ENCODE peak calls at places on chromosomes 11 and 22, in five cellular contexts. B is neural crest cell; N is neural progenitor cell; F is fibroblast of pulmonary artery; M is stimulated activated CD4-positive, alpha-beta T cell treated with anti-CD3 and anti-CD28 coated beads, Interleukin-4, amount 100 ng/mL, for 48 hours. L is an unnamed sample.
A peak's percentile ranks its signal among the peaks of the same experiment; 100 is the strongest.

GRCh38 chr11:10777806-10778205 is 26.8 kb downstream of the CTR9 start:
- DNase-seq in B (no peak), F (no peak), N (no peak), M (no peak), L (no peak)

GRCh38 chr11:16792426-16792825 is 54.0 kb downstream of the C11orf58 start:
- DNase-seq in M (no peak), B (no peak), N (no peak), F (peak; percentile 44), L (no peak)

GRCh38 chr22:37258005-37258790 is 14.1 kb upstream of the RAC2 start:
- DNase-seq in F (no peak), N (no peak), M (no peak), B (no peak), L (no peak)

GRCh38 chr22:44429941-44430587 is 68.0 kb downstream of the RTL6 start:
- DNase-seq in N (no peak), M (no peak), B (no peak), F (no peak), L (no peak)

GRCh38 chr11:2304156-2305139 is 2.6 kb downstream of the TSPAN32 start:
- DNase-seq in F (no peak), M (no peak), N (no peak), B (no peak), L (no peak)

GRCh38 chr11:64146036-64146943 is 19.6 kb downstream of the MACROD1 start:
- DNase-seq in F (peak; percentile 51), M (peak; percentile 62), N (peak; percentile 72), B (peak; percentile 50), L (peak; percentile 41)

GRCh38 chr22:36081023-36081431 is 52.4 kb upstream of the RBFOX2 start:
- DNase-seq in B (no peak), M (no peak), F (peak; percentile 69), N (no peak), L (no peak)

GRCh38 chr11:27995082-27995481 is 112.9 kb downstream of the KIF18A start:
- DNase-seq in F (peak; percentile 43), B (no peak), N (no peak), M (no peak), L (no peak)

GRCh38 chr11:108009497-108010360 is 1.0 kb downstream of the CUL5 start:
- DNase-seq in F (peak; percentile 13), N (peak; percentile 69), M (no peak), B (no peak), L (no peak)

GRCh38 chr11:92383430-92383829 is 158.8 kb downstream of the FAT3 start:
- DNase-seq in N (no peak), F (peak; percentile 12), M (no peak), B (no peak), L (no peak)

GRCh38 chr22:27317961-27318360 is 483.6 kb downstream of the MN1 start:
- DNase-seq in F (no peak), B (no peak), N (no peak), M (no peak), L (no peak)

GRCh38 chr11:101880208-101880607 is 34.6 kb upstream of the CEP126 start:
- DNase-seq in N (peak; percentile 33), B (no peak), M (no peak), F (peak; percentile 86), L (peak; percentile 83)

GRCh38 chr11:96237759-96238158 is 105.2 kb downstream of the MAML2 start:
- DNase-seq in N (peak; percentile 39), F (no peak), M (no peak), B (no peak), L (no peak)

GRCh38 chr22:26398741-26399153 is 30.3 kb upstream of the ASPHD2 start:
- DNase-seq in F (peak; percentile 86), M (peak; percentile 38), N (peak; percentile 77), B (peak; percentile 35), L (peak; percentile 46)

GRCh38 chr11:45725776-45726606 is 60.6 kb upstream of the CHST1 start:
- DNase-seq in M (no peak), N (no peak), F (no peak), B (no peak), L (no peak)

GRCh38 chr22:25656724-25657123 is 85.3 kb upstream of the MYO18B start:
- DNase-seq in N (no peak), F (no peak), M (no peak), B (no peak), L (no peak)

GRCh38 chr11:61814242-61814957 is 2.4 kb downstream of the FADS1 start:
- DNase-seq in F (peak; percentile 49), B (no peak), M (no peak), N (peak; percentile 64), L (no peak)

GRCh38 chr11:33534575-33534974 is 166.1 kb downstream of the C11orf91 start:
- DNase-seq in B (no peak), N (no peak), M (no peak), F (peak; percentile 11), L (no peak)

GRCh38 chr11:117222991-117223740 is 8.7 kb downstream of the PCSK7 start:
- DNase-seq in N (no peak), M (no peak), F (no peak), B (no peak), L (no peak)

GRCh38 chr11:86245369-86246292 is 1.1 kb downstream of the EED start:
- DNase-seq in F (peak; percentile 18), M (no peak), N (peak; percentile 48), B (peak; percentile 8), L (no peak)

GRCh38 chr11:125679397-125679796 is 1.2 kb downstream of the ACRV1 start:
- DNase-seq in M (no peak), B (no peak), F (no peak), N (no peak), L (peak; percentile 29)

GRCh38 chr11:3109434-3109833 is 52.2 kb upstream of the CARS1 start:
- DNase-seq in N (no peak), F (no peak), M (no peak), B (no peak), L (no peak)

GRCh38 chr11:58575377-58576020 is at the start of gene LPXN:
- DNase-seq in M (no peak), B (no peak), N (no peak), F (peak; percentile 17), L (no peak)

GRCh38 chr11:284081-285020 is 4.6 kb upstream of the PGGHG start:
- DNase-seq in F (no peak), N (no peak), M (no peak), B (no peak), L (no peak)

GRCh38 chr11:33500865-33501479 is 199.7 kb downstream of the C11orf91 start:
- DNase-seq in M (no peak), F (peak; percentile 68), N (peak; percentile 72), B (peak; percentile 48), L (no peak)

GRCh38 chr11:30586251-30587144 is at the start of gene MPPED2:
- DNase-seq in F (no peak), B (peak; percentile 71), N (peak; percentile 87), M (peak; percentile 14), L (no peak)

GRCh38 chr11:95716266-95716665 is 73.3 kb downstream of the FAM76B start:
- DNase-seq in N (no peak), B (no peak), M (no peak), F (peak; percentile 6), L (no peak)

GRCh38 chr11:23127706-23128105 is 267.4 kb upstream of the CCDC179 start:
- DNase-seq in N (no peak), F (no peak), M (no peak), B (no peak), L (no peak)

GRCh38 chr11:63882555-63883242 is 34.3 kb downstream of the RCOR2 start:
- DNase-seq in N (peak; percentile 52), F (no peak), M (no peak), B (no peak), L (no peak)

GRCh38 chr11:85575388-85575787 is 51.8 kb downstream of the DLG2 start:
- DNase-seq in B (no peak), F (no peak), M (no peak), N (no peak), L (no peak)

GRCh38 chr11:134863294-134863693 is 451.3 kb upstream of the B3GAT1 start:
- DNase-seq in F (no peak), M (no peak), B (no peak), N (no peak), L (no peak)

GRCh38 chr11:132588366-132588765 is 943.9 kb downstream of the OPCML start:
- DNase-seq in B (no peak), M (no peak), F (no peak), N (no peak), L (no peak)

GRCh38 chr22:45475876-45476514 is 26.7 kb upstream of the FBLN1 start:
- DNase-seq in M (no peak), N (no peak), B (no peak), F (no peak), L (no peak)

GRCh38 chr11:69890476-69890875 is 71.3 kb upstream of the FGF3 start:
- DNase-seq in F (no peak), B (no peak), N (no peak), M (no peak), L (no peak)